ENCODE peak calls at places on chromosomes 13 and 19, in five cellular contexts. One of them, this sample, is unnamed.

GRCh38 chr19:1355974-1356865 is 27.5 kb upstream of the NDUFS7 start:
- DNase-seq in mammary epithelial cell: no peak
- DNase-seq in cardiac fibroblast: peak
- DNase-seq in mucosa of descending colon: no peak
- DNase-seq in body of pancreas: no peak
- DNase-seq in this sample: no peak

GRCh38 chr19:5038631-5039271 is 69.8 kb downstream of the KDM4B start:
- DNase-seq in mammary epithelial cell: no peak
- DNase-seq in body of pancreas: no peak
- DNase-seq in cardiac fibroblast: peak
- DNase-seq in mucosa of descending colon: peak
- DNase-seq in this sample: no peak

GRCh38 chr13:31970237-31970930 is 61.2 kb upstream of the FRY start:
- DNase-seq in body of pancreas: no peak
- DNase-seq in mammary epithelial cell: peak
- DNase-seq in mucosa of descending colon: no peak
- DNase-seq in cardiac fibroblast: no peak
- DNase-seq in this sample: no peak

GRCh38 chr19:58450836-58451357 is 525 bp upstream of the ZNF324B start:
- DNase-seq in body of pancreas: peak
- DNase-seq in cardiac fibroblast: no peak
- DNase-seq in mammary epithelial cell: no peak
- DNase-seq in mucosa of descending colon: no peak
- DNase-seq in this sample: no peak

GRCh38 chr19:3983542-3983914 is 1.7 kb downstream of the EEF2 start:
- DNase-seq in mammary epithelial cell: no peak
- DNase-seq in body of pancreas: no peak
- DNase-seq in cardiac fibroblast: no peak
- DNase-seq in mucosa of descending colon: no peak
- DNase-seq in this sample: no peak

GRCh38 chr19:5001547-5002131 is 32.7 kb downstream of the KDM4B start:
- DNase-seq in mammary epithelial cell: peak
- DNase-seq in body of pancreas: peak
- DNase-seq in mucosa of descending colon: no peak
- DNase-seq in cardiac fibroblast: peak
- DNase-seq in this sample: peak

GRCh38 chr19:1453525-1454371 is 3.8 kb downstream of the APC2 start:
- DNase-seq in mucosa of descending colon: no peak
- DNase-seq in body of pancreas: peak
- DNase-seq in cardiac fibroblast: peak
- DNase-seq in mammary epithelial cell: no peak
- DNase-seq in this sample: no peak

GRCh38 chr13:92739306-92739818 is 487.2 kb upstream of the GPC6 start:
- DNase-seq in body of pancreas: no peak
- DNase-seq in mammary epithelial cell: peak
- DNase-seq in mucosa of descending colon: no peak
- DNase-seq in cardiac fibroblast: no peak
- DNase-seq in this sample: no peak

GRCh38 chr19:48271531-48272151 is 1.8 kb downstream of the ZNF114 start:
- DNase-seq in cardiac fibroblast: peak
- DNase-seq in mammary epithelial cell: peak
- DNase-seq in body of pancreas: peak
- DNase-seq in mucosa of descending colon: peak
- DNase-seq in this sample: peak

GRCh38 chr19:52138614-52139290 is 986 bp downstream of the ZNF616 start:
- DNase-seq in cardiac fibroblast: peak
- DNase-seq in mucosa of descending colon: peak
- DNase-seq in body of pancreas: peak
- DNase-seq in mammary epithelial cell: no peak
- DNase-seq in this sample: peak

GRCh38 chr13:45907501-45907900 is 55.9 kb upstream of the SIAH3 start:
- DNase-seq in cardiac fibroblast: no peak
- DNase-seq in body of pancreas: no peak
- DNase-seq in mucosa of descending colon: no peak
- DNase-seq in mammary epithelial cell: no peak
- DNase-seq in this sample: no peak

GRCh38 chr13:105007166-105007808 is 1528.2 kb downstream of the EFNB2 start:
- DNase-seq in cardiac fibroblast: no peak
- DNase-seq in mucosa of descending colon: no peak
- DNase-seq in mammary epithelial cell: no peak
- DNase-seq in body of pancreas: no peak
- DNase-seq in this sample: no peak

GRCh38 chr19:16445238-16446107 is 26.3 kb downstream of the EPS15L1 start:
- DNase-seq in mammary epithelial cell: peak
- DNase-seq in mucosa of descending colon: no peak
- DNase-seq in body of pancreas: no peak
- DNase-seq in cardiac fibroblast: no peak
- DNase-seq in this sample: peak

GRCh38 chr19:33403221-33403972 is 29.9 kb downstream of the CEBPG start:
- DNase-seq in mammary epithelial cell: no peak
- DNase-seq in body of pancreas: peak
- DNase-seq in mucosa of descending colon: no peak
- DNase-seq in cardiac fibroblast: no peak
- DNase-seq in this sample: no peak

GRCh38 chr13:62706035-62706434 is 1290.4 kb upstream of the PCDH20 start:
- DNase-seq in cardiac fibroblast: no peak
- DNase-seq in mucosa of descending colon: no peak
- DNase-seq in mammary epithelial cell: no peak
- DNase-seq in body of pancreas: no peak
- DNase-seq in this sample: no peak

GRCh38 chr13:74093691-74094090 is 40.5 kb downstream of the KLF12 start:
- DNase-seq in cardiac fibroblast: no peak
- DNase-seq in mammary epithelial cell: no peak
- DNase-seq in mucosa of descending colon: no peak
- DNase-seq in body of pancreas: no peak
- DNase-seq in this sample: no peak

GRCh38 chr19:46351241-46352041 is 4.6 kb downstream of the PPP5C start:
- DNase-seq in mammary epithelial cell: peak
- DNase-seq in cardiac fibroblast: peak
- DNase-seq in body of pancreas: peak
- DNase-seq in mucosa of descending colon: peak
- DNase-seq in this sample: peak

GRCh38 chr13:97194473-97194872 is 27.7 kb upstream of the MBNL2 start:
- DNase-seq in body of pancreas: no peak
- DNase-seq in cardiac fibroblast: peak
- DNase-seq in mammary epithelial cell: peak
- DNase-seq in mucosa of descending colon: no peak
- DNase-seq in this sample: no peak

GRCh38 chr13:27516103-27516502 is 65.7 kb upstream of the MTIF3 start:
- DNase-seq in mammary epithelial cell: peak
- DNase-seq in cardiac fibroblast: no peak
- DNase-seq in mucosa of descending colon: no peak
- DNase-seq in body of pancreas: no peak
- DNase-seq in this sample: no peak

GRCh38 chr13:45073809-45074208 is 46.5 kb upstream of the GTF2F2 start:
- DNase-seq in mucosa of descending colon: no peak
- DNase-seq in body of pancreas: no peak
- DNase-seq in mammary epithelial cell: no peak
- DNase-seq in cardiac fibroblast: no peak
- DNase-seq in this sample: no peak

GRCh38 chr13:42497798-42498197 is 76.2 kb upstream of the TNFSF11 start:
- DNase-seq in mammary epithelial cell: peak
- DNase-seq in cardiac fibroblast: peak
- DNase-seq in mucosa of descending colon: no peak
- DNase-seq in body of pancreas: no peak
- DNase-seq in this sample: peak

GRCh38 chr19:6099633-6100032 is 10.7 kb downstream of the RFX2 start:
- DNase-seq in cardiac fibroblast: no peak
- DNase-seq in body of pancreas: no peak
- DNase-seq in mucosa of descending colon: no peak
- DNase-seq in mammary epithelial cell: no peak
- DNase-seq in this sample: no peak

GRCh38 chr13:36069881-36070366 is 61.3 kb downstream of the DCLK1 start:
- DNase-seq in mammary epithelial cell: no peak
- DNase-seq in cardiac fibroblast: peak
- DNase-seq in mucosa of descending colon: no peak
- DNase-seq in body of pancreas: peak
- DNase-seq in this sample: no peak

GRCh38 chr19:39842693-39843435 is 3.3 kb downstream of the FBL start:
- DNase-seq in mucosa of descending colon: no peak
- DNase-seq in cardiac fibroblast: no peak
- DNase-seq in body of pancreas: no peak
- DNase-seq in mammary epithelial cell: no peak
- DNase-seq in this sample: no peak
- TF ChIP-seq CTCF in mucosa of descending colon: no peak
- TF ChIP-seq CTCF in cardiac fibroblast: no peak
- TF ChIP-seq CTCF in body of pancreas: no peak
- TF ChIP-seq CTCF in mammary epithelial cell: no peak
- TF ChIP-seq CTCF in this sample: no peak

GRCh38 chr13:76791290-76791664 is 94.9 kb downstream of the KCTD12 start:
- DNase-seq in mammary epithelial cell: peak
- DNase-seq in cardiac fibroblast: no peak
- DNase-seq in mucosa of descending colon: no peak
- DNase-seq in body of pancreas: peak
- DNase-seq in this sample: no peak

GRCh38 chr13:76798037-76798436 is 88.2 kb downstream of the KCTD12 start:
- DNase-seq in cardiac fibroblast: no peak
- DNase-seq in mucosa of descending colon: no peak
- DNase-seq in body of pancreas: no peak
- DNase-seq in mammary epithelial cell: no peak
- DNase-seq in this sample: no peak

GRCh38 chr13:76790519-76791289 is 95.5 kb downstream of the KCTD12 start:
- DNase-seq in mucosa of descending colon: no peak
- DNase-seq in body of pancreas: no peak
- DNase-seq in cardiac fibroblast: peak
- DNase-seq in mammary epithelial cell: no peak
- DNase-seq in this sample: no peak

GRCh38 chr13:76795701-76796695 is 90.2 kb downstream of the KCTD12 start:
- DNase-seq in body of pancreas: no peak
- DNase-seq in mucosa of descending colon: no peak
- DNase-seq in mammary epithelial cell: no peak
- DNase-seq in cardiac fibroblast: no peak
- DNase-seq in this sample: no peak

DNA sequence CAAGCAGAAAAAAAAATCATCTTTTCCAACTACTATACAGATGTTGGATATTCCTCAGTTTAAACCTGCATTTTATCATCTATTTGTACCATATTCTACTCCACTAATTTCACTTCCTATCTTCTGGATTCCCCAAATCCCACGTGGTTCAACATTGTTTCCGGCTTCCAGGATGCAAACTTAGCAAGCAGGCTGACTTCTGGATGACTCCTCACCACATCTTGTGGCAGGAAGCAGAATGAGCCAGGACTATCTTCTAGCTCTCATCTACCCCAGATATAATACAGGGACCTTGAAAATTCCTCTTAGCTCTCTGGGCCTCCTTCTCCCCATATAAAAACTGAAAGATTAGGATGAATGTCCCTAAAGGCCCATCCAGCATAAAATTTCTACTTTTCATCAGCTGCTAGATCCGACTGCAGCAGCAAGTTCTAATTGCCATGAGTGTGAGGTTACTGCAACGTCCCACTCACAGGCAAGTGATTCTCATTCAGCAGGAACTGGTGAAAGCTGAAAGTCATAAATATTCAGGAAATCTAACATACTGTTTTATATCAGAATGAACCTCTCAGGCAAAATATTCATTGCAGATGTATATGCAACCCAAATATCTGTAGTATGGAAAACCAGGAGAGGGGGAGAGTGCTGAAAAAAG is 93.4 kb downstream of the KCTD12 start:
- DNase-seq in mammary epithelial cell: peak
- DNase-seq in cardiac fibroblast: peak
- DNase-seq in mucosa of descending colon: no peak
- DNase-seq in body of pancreas: peak
- DNase-seq in this sample: no peak
- TF ChIP-seq CTCF in mammary epithelial cell: no peak
- TF ChIP-seq CTCF in cardiac fibroblast: no peak
- TF ChIP-seq CTCF in mucosa of descending colon: no peak
- TF ChIP-seq CTCF in body of pancreas: no peak
- TF ChIP-seq CTCF in this sample: no peak

GRCh38 chr13:65293530-65294198 is 1936.5 kb downstream of the PCDH9 start:
- DNase-seq in mammary epithelial cell: no peak
- DNase-seq in body of pancreas: no peak
- DNase-seq in cardiac fibroblast: no peak
- DNase-seq in mucosa of descending colon: no peak
- DNase-seq in this sample: no peak
- TF ChIP-seq CTCF in mammary epithelial cell: no peak
- TF ChIP-seq CTCF in body of pancreas: no peak
- TF ChIP-seq CTCF in cardiac fibroblast: no peak
- TF ChIP-seq CTCF in mucosa of descending colon: no peak
- TF ChIP-seq CTCF in this sample: no peak

GRCh38 chr13:30676672-30677071 is 58.7 kb upstream of the ALOX5AP start:
- DNase-seq in mucosa of descending colon: no peak
- DNase-seq in mammary epithelial cell: peak
- DNase-seq in body of pancreas: no peak
- DNase-seq in cardiac fibroblast: peak
- DNase-seq in this sample: no peak

GRCh38 chr13:30668305-30668704 is 50.6 kb downstream of the USPL1 start:
- DNase-seq in cardiac fibroblast: no peak
- DNase-seq in body of pancreas: no peak
- DNase-seq in mucosa of descending colon: no peak
- DNase-seq in mammary epithelial cell: no peak
- DNase-seq in this sample: no peak

GRCh38 chr13:30679483-30680330 is 55.6 kb upstream of the ALOX5AP start:
- DNase-seq in mammary epithelial cell: no peak
- DNase-seq in mucosa of descending colon: no peak
- DNase-seq in cardiac fibroblast: peak
- DNase-seq in body of pancreas: no peak
- DNase-seq in this sample: peak

GRCh38 chr13:30671271-30671815 is 53.6 kb downstream of the USPL1 start:
- DNase-seq in cardiac fibroblast: no peak
- DNase-seq in mammary epithelial cell: no peak
- DNase-seq in mucosa of descending colon: no peak
- DNase-seq in body of pancreas: no peak
- DNase-seq in this sample: no peak

GRCh38 chr13:30673669-30674521 is 56.2 kb downstream of the USPL1 start:
- DNase-seq in mucosa of descending colon: peak
- DNase-seq in mammary epithelial cell: peak
- DNase-seq in body of pancreas: peak
- DNase-seq in cardiac fibroblast: peak
- DNase-seq in this sample: peak
- TF ChIP-seq CTCF in mucosa of descending colon: peak
- TF ChIP-seq CTCF in mammary epithelial cell: peak
- TF ChIP-seq CTCF in body of pancreas: peak
- TF ChIP-seq CTCF in cardiac fibroblast: peak
- TF ChIP-seq CTCF in this sample: peak

GRCh38 chr19:30132312-30133075 is 190.5 kb downstream of the URI1 start:
- DNase-seq in cardiac fibroblast: no peak
- DNase-seq in mammary epithelial cell: no peak
- DNase-seq in mucosa of descending colon: no peak
- DNase-seq in body of pancreas: no peak
- DNase-seq in this sample: no peak
- TF ChIP-seq CTCF in cardiac fibroblast: no peak
- TF ChIP-seq CTCF in mammary epithelial cell: no peak
- TF ChIP-seq CTCF in mucosa of descending colon: no peak
- TF ChIP-seq CTCF in body of pancreas: no peak
- TF ChIP-seq CTCF in this sample: no peak

GRCh38 chr19:42193294-42193693 is 24.2 kb downstream of the DEDD2 start:
- DNase-seq in body of pancreas: no peak
- DNase-seq in mucosa of descending colon: no peak
- DNase-seq in cardiac fibroblast: no peak
- DNase-seq in mammary epithelial cell: no peak
- DNase-seq in this sample: no peak
- TF ChIP-seq CTCF in body of pancreas: no peak
- TF ChIP-seq CTCF in mucosa of descending colon: no peak
- TF ChIP-seq CTCF in cardiac fibroblast: no peak
- TF ChIP-seq CTCF in mammary epithelial cell: no peak
- TF ChIP-seq CTCF in this sample: no peak

This sample was measured in GM13976.